ENCODE peak calls at places on chromosomes 3 and 15, in seven cellular contexts. Z, W, H, V, N, E and C are unnamed samples. For H3K36me3, the result is how much of the 10 kb centered on the place peaks cover.

GRCh38 chr3:66372681-66373350 is 128.0 kb downstream of the LRIG1 start:
- DNase-seq in Z (no peak), W (peak), H (no peak), V (peak), N (no peak), E (peak), C (peak)

GRCh38 chr3:133880886-133881455 is 14.7 kb downstream of the RAB6B start:
- DNase-seq in Z (no peak), W (no peak), H (no peak), V (no peak), N (no peak), E (no peak), C (no peak)

GRCh38 chr15:95558131-95558530 is 772.4 kb upstream of the NR2F2 start:
- DNase-seq in Z (no peak), W (no peak), H (no peak), V (no peak), N (no peak), E (no peak), C (peak)

GRCh38 chr3:30162579-30162978 is 443.8 kb upstream of the TGFBR2 start:
- DNase-seq in Z (no peak), W (no peak), H (no peak), V (no peak), N (no peak), E (no peak), C (no peak)

GRCh38 chr3:132554437-132554836 is 42.6 kb upstream of the ACKR4 start:
- DNase-seq in Z (no peak), W (no peak), H (no peak), V (no peak), N (no peak), E (no peak), C (peak)

GRCh38 chr3:49747792-49748480 is 24.2 kb upstream of the GMPPB start:
- DNase-seq in Z (no peak), W (no peak), H (no peak), V (no peak), N (no peak), E (no peak), C (peak)

GRCh38 chr3:78900426-78900825 is 867.4 kb downstream of the ROBO1 start:
- DNase-seq in Z (no peak), W (no peak), H (no peak), V (no peak), N (no peak), E (no peak), C (no peak)

GRCh38 chr3:161415506-161416231 is 44.4 kb upstream of the SPTSSB start:
- DNase-seq in Z (no peak), W (no peak), H (no peak), V (no peak), N (no peak), E (no peak), C (peak)

GRCh38 chr3:29389362-29389761 is 108.5 kb downstream of the RBMS3 start:
- DNase-seq in Z (no peak), W (no peak), H (no peak), V (no peak), N (no peak), E (no peak), C (no peak)

GRCh38 chr15:25481208-25481862 is 42.5 kb upstream of the UBE3A start:
- DNase-seq in Z (peak), W (peak), H (no peak), V (peak), N (no peak), E (no peak), C (peak)

GRCh38 chr3:14898929-14899328 is 48.5 kb upstream of the NR2C2 start:
- DNase-seq in Z (no peak), W (no peak), H (no peak), V (no peak), N (no peak), E (no peak), C (no peak)

GRCh38 chr3:125145751-125146475 is 66.6 kb downstream of the SLC12A8 start:
- DNase-seq in Z (no peak), W (no peak), H (no peak), V (no peak), N (no peak), E (no peak), C (no peak)

GRCh38 chr3:127043041-127043641 is 60.2 kb downstream of the PLXNA1 start:
- DNase-seq in Z (peak), W (no peak), H (no peak), V (peak), N (peak), E (no peak), C (peak)

GRCh38 chr3:9703736-9704342 is at the start of gene CPNE9:
- DNase-seq in Z (no peak), W (peak), H (no peak), V (peak), N (no peak), E (no peak), C (no peak)

GRCh38 chr15:35557544-35557943 is 11.6 kb upstream of the DPH6 start:
- DNase-seq in Z (no peak), W (no peak), H (no peak), V (no peak), N (no peak), E (no peak), C (peak)

GRCh38 chr3:114929971-114930732 is 216.9 kb downstream of the ZBTB20 start:
- DNase-seq in Z (no peak), W (no peak), H (no peak), V (no peak), N (no peak), E (no peak), C (no peak)

GRCh38 chr3:166284994-166285393 is 447.8 kb upstream of the BCHE start:
- DNase-seq in Z (no peak), W (no peak), H (no peak), V (no peak), N (no peak), E (no peak), C (peak)

GRCh38 chr15:53862371-53862770 is 102.9 kb upstream of the WDR72 start:
- DNase-seq in Z (no peak), W (no peak), H (no peak), V (no peak), N (no peak), E (no peak), C (no peak)

GRCh38 chr3:132622148-132622547 is 25.1 kb downstream of the ACKR4 start:
- DNase-seq in Z (no peak), W (no peak), H (no peak), V (no peak), N (no peak), E (no peak), C (no peak)

GRCh38 chr15:73752817-73753214 is 335 bp downstream of the INSYN1 start:
- DNase-seq in Z (no peak), W (no peak), H (no peak), V (peak), N (no peak), E (no peak), C (no peak)

GRCh38 chr3:63910873-63911272 is 1.3 kb downstream of the SCAANT1 start:
- DNase-seq in Z (no peak), W (no peak), H (peak), V (no peak), N (no peak), E (no peak), C (no peak)

GRCh38 chr3:177537612-177538011 is 340.3 kb upstream of the TBL1XR1 start:
- DNase-seq in Z (no peak), W (peak), H (no peak), V (no peak), N (no peak), E (no peak), C (no peak)

GRCh38 chr15:40438712-40439111 is 2.0 kb upstream of the BAHD1 start:
- DNase-seq in Z (no peak), W (no peak), H (no peak), V (no peak), N (peak), E (no peak), C (no peak)

GRCh38 chr15:40435331-40436089 is 5.2 kb upstream of the BAHD1 start:
- DNase-seq in Z (no peak), W (no peak), H (no peak), V (peak), N (no peak), E (no peak), C (no peak)

GRCh38 chr15:40437754-40438687 is 2.7 kb upstream of the BAHD1 start:
- DNase-seq in Z (no peak), W (no peak), H (no peak), V (peak), N (no peak), E (no peak), C (no peak)

GRCh38 chr15:40436892-40437753 is 3.6 kb upstream of the BAHD1 start:
- DNase-seq in Z (no peak), W (no peak), H (no peak), V (peak), N (no peak), E (no peak), C (no peak)

GRCh38 chr15:40436116-40436891 is 4.4 kb upstream of the BAHD1 start:
- DNase-seq in Z (no peak), W (peak), H (no peak), V (peak), N (no peak), E (no peak), C (no peak)
- H3K36me3 ChIP-seq in Z (under half), W (under half), H (under half), V (under half), N (under half), E (under half), C (under half)

GRCh38 chr15:59206623-59207183 is at the start of gene LDHAL6B:
- DNase-seq in Z (no peak), W (no peak), H (no peak), V (no peak), N (no peak), E (no peak), C (no peak)
- H3K36me3 ChIP-seq in Z (under half), W (under half), H (under half), V (under half), N (under half), E (under half), C (under half)

GRCh38 chr3:155917781-155918180 is 47.3 kb downstream of the GMPS start:
- DNase-seq in Z (no peak), W (no peak), H (no peak), V (no peak), N (no peak), E (no peak), C (no peak)
- H3K36me3 ChIP-seq in Z (under half), W (half or more), H (under half), V (under half), N (under half), E (under half), C (half or more)

DNA sequence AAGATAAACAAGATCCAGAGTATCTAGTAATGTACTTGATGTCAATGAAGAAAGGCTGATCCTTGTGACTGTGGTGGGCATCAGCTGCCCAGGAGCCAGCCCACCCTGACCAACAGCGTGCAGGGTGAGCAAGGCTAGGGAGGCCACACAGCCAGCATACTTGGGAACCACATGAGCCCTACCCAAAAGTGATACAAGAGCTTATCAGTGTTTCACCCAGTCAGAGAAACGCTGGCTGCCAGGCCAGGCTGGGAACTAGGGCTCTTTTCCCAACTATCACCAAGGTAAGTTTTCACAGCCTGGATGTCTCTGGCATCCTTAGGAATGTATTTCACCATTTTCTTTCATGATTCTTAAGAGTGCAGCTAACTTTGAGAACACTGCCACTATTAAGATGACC is 24.9 kb downstream of the CHAC1 start:
- DNase-seq in Z (no peak), W (no peak), H (no peak), V (no peak), N (no peak), E (no peak), C (no peak)
- H3K36me3 ChIP-seq in Z (under half), W (half or more), H (under half), V (under half), N (under half), E (under half), C (half or more)

GRCh38 chr15:64847876-64848716 is 6.4 kb downstream of the PLEKHO2 start:
- DNase-seq in Z (peak), W (no peak), H (no peak), V (no peak), N (no peak), E (no peak), C (no peak)
- H3K36me3 ChIP-seq in Z (under half), W (under half), H (under half), V (under half), N (under half), E (under half), C (under half)

GRCh38 chr3:120332646-120333045 is 16.5 kb downstream of the LRRC58 start:
- DNase-seq in Z (no peak), W (no peak), H (no peak), V (no peak), N (no peak), E (no peak), C (no peak)
- H3K36me3 ChIP-seq in Z (under half), W (half or more), H (under half), V (under half), N (under half), E (under half), C (under half)

GRCh38 chr15:101675015-101675414 is 22.8 kb upstream of the TM2D3 start:
- DNase-seq in Z (no peak), W (no peak), H (no peak), V (no peak), N (no peak), E (no peak), C (peak)
- H3K36me3 ChIP-seq in Z (under half), W (under half), H (under half), V (under half), N (under half), E (under half), C (under half)

DNA sequence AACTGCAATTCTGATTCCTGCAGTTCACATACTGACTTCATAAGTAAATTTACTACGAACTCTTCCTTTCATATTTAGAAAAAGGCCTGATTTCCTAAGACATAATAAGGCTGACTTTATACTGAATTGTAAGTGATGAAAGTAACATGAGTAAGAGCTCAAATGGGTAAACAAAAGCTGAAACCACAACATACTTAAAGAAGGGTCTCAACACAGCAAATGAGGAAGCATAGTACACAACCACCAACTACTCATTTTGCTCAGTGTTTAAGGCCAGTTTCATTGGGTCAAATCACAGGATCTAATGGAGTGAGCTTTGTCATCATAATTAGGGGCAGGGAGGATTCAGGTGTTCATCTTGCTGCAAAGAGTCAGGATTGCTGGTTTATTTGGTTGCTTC is 81.4 kb downstream of the SETD2 start:
- DNase-seq in Z (no peak), W (no peak), H (no peak), V (no peak), N (no peak), E (no peak), C (peak)
- H3K36me3 ChIP-seq in Z (under half), W (half or more), H (under half), V (under half), N (under half), E (under half), C (half or more)

GRCh38 chr15:39583586-39584265 is 2.8 kb downstream of the THBS1 start:
- DNase-seq in Z (no peak), W (peak), H (no peak), V (peak), N (peak), E (no peak), C (peak)

GRCh38 chr15:39581501-39582285 is 814 bp downstream of the THBS1 start:
- DNase-seq in Z (peak), W (peak), H (no peak), V (peak), N (peak), E (no peak), C (peak)

GRCh38 chr15:39582286-39582976 is 1.6 kb downstream of the THBS1 start:
- DNase-seq in Z (no peak), W (no peak), H (no peak), V (no peak), N (no peak), E (no peak), C (peak)

GRCh38 chr15:39584266-39584659 is 3.4 kb downstream of the THBS1 start:
- DNase-seq in Z (no peak), W (no peak), H (no peak), V (no peak), N (no peak), E (no peak), C (no peak)

DNA sequence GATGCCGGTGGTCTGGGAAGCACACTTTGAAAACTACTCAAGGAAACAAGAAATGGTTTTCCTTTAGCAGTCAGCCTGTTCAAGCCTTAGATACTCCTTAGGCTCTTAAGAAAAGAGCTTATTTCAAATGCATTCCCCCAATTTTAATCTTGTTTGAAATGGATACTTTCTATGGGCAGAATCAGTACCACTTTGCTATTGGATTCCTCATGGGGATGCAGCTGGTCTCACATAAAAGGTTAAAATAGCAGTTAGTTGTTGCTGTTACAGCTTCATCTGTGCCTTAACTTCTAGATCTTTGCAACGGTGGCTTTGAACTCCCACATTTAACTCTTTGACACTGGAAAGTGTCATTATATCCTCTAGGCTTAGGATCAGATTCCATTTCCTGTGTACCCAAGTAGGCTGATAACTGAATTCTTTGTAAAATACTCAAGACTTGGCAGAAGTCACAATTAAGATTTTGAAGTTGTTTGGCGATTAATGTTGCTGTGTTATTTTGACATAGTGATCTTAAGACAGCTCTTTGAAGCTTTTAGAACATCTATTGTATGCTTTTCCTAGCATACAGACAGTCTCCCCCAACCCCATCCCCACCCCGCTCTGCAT is 2.2 kb downstream of the THBS1 start:
- DNase-seq in Z (no peak), W (no peak), H (no peak), V (no peak), N (no peak), E (no peak), C (no peak)
- H3K36me3 ChIP-seq in Z (under half), W (under half), H (under half), V (under half), N (under half), E (under half), C (half or more)